ENCODE peak calls at places on chromosomes 4 and X, in nine cellular contexts. R, V, D, J, E, F, N, C and O are unnamed samples.
A peak's percentile ranks its signal among the peaks of the same experiment; 100 is the strongest.

GRCh38 chrX:21438792-21439191 is 64.6 kb downstream of the CNKSR2 start:
- DNase-seq in R (no peak), J (no peak), V (no peak), E (no peak), C (no peak), D (no peak), N (no peak), F (no peak), O (no peak)

GRCh38 chrX:72304877-72305276 is 837 bp downstream of the CITED1 start:
- DNase-seq in N (no peak), C (no peak), D (no peak), F (peak; percentile 73), E (no peak), R (no peak), V (no peak), J (no peak), O (no peak)

GRCh38 chr4:141810038-141810701 is 173.8 kb downstream of the IL15 start:
- DNase-seq in C (no peak), J (no peak), D (no peak), N (no peak), R (no peak), F (no peak), V (no peak), E (no peak), O (no peak)

GRCh38 chr4:147049940-147050852 is 104.5 kb upstream of the TTC29 start:
- DNase-seq in E (no peak), F (no peak), R (no peak), J (no peak), D (no peak), N (no peak), V (no peak), C (no peak), O (no peak)

GRCh38 chrX:150792949-150793527 is 99.8 kb downstream of the MTMR1 start:
- DNase-seq in N (no peak), F (no peak), V (no peak), D (no peak), E (no peak), C (no peak), J (no peak), R (no peak), O (no peak)

GRCh38 chr4:113116414-113117345 is 67.2 kb downstream of the ANK2 start:
- DNase-seq in E (no peak), D (no peak), R (no peak), V (no peak), F (no peak), N (no peak), C (no peak), J (no peak), O (no peak)

GRCh38 chr4:67615119-67615518 is 56.6 kb downstream of the STAP1 start:
- DNase-seq in J (no peak), D (no peak), N (no peak), C (no peak), R (no peak), E (no peak), V (no peak), F (no peak), O (no peak)

GRCh38 chrX:20571611-20572010 is 304.9 kb upstream of the RPS6KA3 start:
- DNase-seq in N (no peak), V (no peak), J (no peak), E (no peak), R (no peak), C (no peak), F (no peak), D (no peak), O (no peak)

GRCh38 chr4:113114884-113115283 is 65.4 kb downstream of the ANK2 start:
- DNase-seq in J (no peak), E (no peak), D (no peak), R (no peak), V (no peak), C (no peak), N (no peak), F (no peak), O (no peak)

GRCh38 chr4:10704050-10704810 is 19.7 kb upstream of the CLNK start:
- DNase-seq in C (no peak), R (no peak), J (no peak), N (no peak), D (no peak), E (no peak), V (no peak), F (no peak), O (no peak)

GRCh38 chrX:30713061-30713525 is 59.9 kb downstream of the GK start:
- DNase-seq in R (no peak), J (peak; percentile 46), V (peak; percentile 59), F (peak; percentile 51), N (no peak), C (peak; percentile 51), E (peak; percentile 12), D (no peak), O (no peak)

GRCh38 chr4:73764513-73764912 is 24.1 kb downstream of the CXCL8 start:
- DNase-seq in N (no peak), V (no peak), D (no peak), R (no peak), F (no peak), E (no peak), J (no peak), C (no peak), O (no peak)

GRCh38 chrX:11261260-11261659 is 32.0 kb upstream of the AMELX start:
- DNase-seq in D (no peak), E (no peak), C (no peak), F (no peak), V (no peak), J (no peak), R (no peak), N (no peak), O (no peak)

GRCh38 chrX:19344207-19344534 is 444 bp downstream of the PDHA1 start:
- DNase-seq in D (no peak), E (no peak), V (no peak), R (no peak), J (no peak), C (no peak), F (no peak), N (no peak), O (no peak)

GRCh38 chr4:119744580-119744979 is 116.0 kb upstream of the PDE5A start:
- DNase-seq in E (no peak), J (no peak), D (no peak), F (no peak), N (no peak), C (no peak), V (no peak), R (no peak), O (no peak)

DNA sequence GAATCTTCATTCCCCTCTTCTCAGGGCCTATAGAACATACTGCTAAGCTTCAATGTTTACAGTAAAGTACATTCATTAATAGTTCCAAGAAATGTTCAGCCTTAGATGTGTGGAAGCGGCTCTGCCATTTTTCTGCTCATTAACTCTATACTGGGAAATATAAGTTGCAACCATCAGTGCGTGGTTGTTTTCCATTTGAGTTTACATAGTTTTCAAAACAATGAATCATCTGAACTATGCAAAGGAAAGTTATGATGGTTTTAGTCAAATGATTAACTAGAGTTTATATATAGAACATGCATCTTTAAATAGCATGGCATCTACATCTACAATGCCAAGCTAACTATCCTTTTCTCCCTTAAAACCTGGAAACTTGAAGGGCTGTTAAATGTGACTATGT is 29.6 kb downstream of the LEF1 start:
- DNase-seq in R (no peak), N (no peak), D (no peak), F (no peak), E (no peak), J (no peak), C (no peak), V (no peak), O (no peak)
- H3K4me3 ChIP-seq in R (no peak overlapping the region), N (no peak overlapping the region), D (no peak overlapping the region), F (no peak overlapping the region), E (no peak overlapping the region), J (no peak overlapping the region), C (no peak overlapping the region), V (no peak overlapping the region), O (no peak overlapping the region)

GRCh38 chr4:121913667-121914066 is 38.2 kb downstream of the TRPC3 start:
- DNase-seq in R (no peak), C (no peak), F (no peak), D (no peak), E (no peak), N (no peak), J (no peak), V (no peak), O (no peak)
- TF ChIP-seq POLR2AphosphoS5 in R (no peak), C (no peak), F (no peak), D (no peak), E (no peak), N (no peak), J (no peak), V (no peak), O (no peak)

GRCh38 chr4:139857977-139858376 is 192.4 kb downstream of the MGST2 start:
- DNase-seq in N (no peak), V (no peak), D (peak; percentile 42), E (no peak), F (no peak), J (no peak), R (no peak), C (no peak), O (no peak)
- H3K4me1 ChIP-seq in N (no peaks in the 10 kb centered on the region), V (no peaks in the 10 kb centered on the region), D (no peaks in the 10 kb centered on the region), E (no peaks in the 10 kb centered on the region), F (peaks cover 9% of the 10 kb centered on the region), J (peaks cover 16% of the 10 kb centered on the region), R (peaks cover 14% of the 10 kb centered on the region), C (no peaks in the 10 kb centered on the region), O (no peaks in the 10 kb centered on the region)

DNA sequence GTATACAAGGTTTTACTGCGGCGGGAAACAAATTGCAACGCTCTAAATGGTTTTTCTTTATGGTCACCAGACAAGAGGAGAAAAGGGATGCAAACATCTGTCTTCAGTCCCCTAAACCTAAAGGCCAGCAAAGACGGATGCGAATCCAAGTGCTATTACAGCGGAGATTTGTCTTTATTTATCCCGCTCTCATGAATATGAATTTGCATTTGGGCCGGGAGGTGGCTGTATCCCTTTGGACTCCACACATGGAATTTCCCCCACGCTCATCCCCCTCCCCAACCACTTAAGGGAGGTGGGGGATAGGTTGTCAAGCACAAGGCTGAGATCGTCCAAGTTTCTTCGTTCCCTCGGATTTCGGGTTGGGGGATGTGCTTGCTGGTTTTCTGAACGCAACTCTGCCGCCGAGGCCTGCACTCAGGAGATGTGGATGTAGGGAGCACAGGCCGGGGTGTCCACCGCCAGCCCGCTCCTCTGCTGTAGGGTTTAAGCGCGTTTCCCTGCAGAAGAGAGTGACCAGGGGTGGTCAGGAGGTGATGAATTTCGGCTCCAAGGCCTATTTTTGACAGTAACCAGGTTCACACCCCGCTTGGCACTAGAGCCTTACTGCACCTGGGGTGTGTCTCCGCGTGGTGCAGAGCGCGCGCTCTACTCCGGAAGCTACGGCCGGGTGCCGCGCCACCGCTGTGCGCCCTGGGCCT is 2.2 kb upstream of the PHOX2B start:
- DNase-seq in F (peak; percentile 71), J (no peak), E (no peak), V (no peak), N (no peak), R (no peak), D (peak; percentile 50), C (peak; percentile 71), O (no peak)
- H3K4me3 ChIP-seq in F (no peak overlapping the region), J (no peak overlapping the region), E (no peak overlapping the region), V (no peak overlapping the region), N (no peak overlapping the region), R (no peak overlapping the region), D (no peak overlapping the region), C (peak overlapping the region; percentile 51), O (no peak overlapping the region)

GRCh38 chr4:139645458-139645857 is 20.2 kb upstream of the MGST2 start:
- DNase-seq in C (no peak), D (no peak), E (no peak), N (no peak), V (no peak), R (no peak), F (no peak), J (peak; percentile 54), O (no peak)
- TF ChIP-seq POLR2AphosphoS5 in C (no peak), D (no peak), E (no peak), N (no peak), V (no peak), R (no peak), F (no peak), J (peak; percentile 45), O (no peak)